ENCODE peak calls at places on chromosomes 7 and 10, in six cellular contexts. Q is brain microvascular endothelial cell; C is A549; V is CD4-positive, alpha-beta T cell; N is AG04450; U is GM06990. K is an unnamed sample.

GRCh38 chr7:1988533-1988930 is 244.2 kb downstream of the MAD1L1 start:
- DNase-seq in N (no peak), U (no peak), Q (no peak), V (no peak), C (no peak), K (no peak)

GRCh38 chr10:6030940-6031339 is 31.2 kb downstream of the IL2RA start:
- DNase-seq in N (no peak), Q (no peak), U (no peak), C (no peak), V (no peak), K (no peak)

GRCh38 chr10:119669975-119670640 is 18.9 kb downstream of the BAG3 start:
- DNase-seq in C (no peak), V (no peak), Q (no peak), U (no peak), N (no peak), K (no peak)

GRCh38 chr10:30686706-30687105 is 57.2 kb upstream of the LYZL2 start:
- DNase-seq in Q (no peak), V (no peak), U (no peak), N (no peak), C (no peak), K (no peak)

GRCh38 chr10:62230344-62231138 is 38.1 kb downstream of the RTKN2 start:
- DNase-seq in Q (peak; percentile 47), N (no peak), U (no peak), V (no peak), C (no peak), K (no peak)

GRCh38 chr7:114099337-114099736 is 180.5 kb upstream of the PPP1R3A start:
- DNase-seq in V (no peak), C (no peak), N (no peak), Q (no peak), U (no peak), K (no peak)

GRCh38 chr10:16644146-16644545 is 122.5 kb upstream of the C1QL3 start:
- DNase-seq in U (no peak), V (no peak), N (peak; percentile 2), Q (peak; percentile 19), C (peak; percentile 9), K (peak; percentile 9)

GRCh38 chr7:109246330-109247077 is 676.8 kb downstream of the DNAJB9 start:
- DNase-seq in V (no peak), U (no peak), N (no peak), C (peak; percentile 5), Q (peak; percentile 45), K (peak; percentile 57)

GRCh38 chr10:7572435-7572834 is 94.3 kb downstream of the ITIH5 start:
- DNase-seq in V (no peak), C (no peak), N (no peak), Q (no peak), U (no peak), K (no peak)

GRCh38 chr7:111532625-111533024 is 29.7 kb downstream of the IMMP2L start:
- DNase-seq in Q (no peak), C (no peak), V (no peak), N (no peak), U (no peak), K (no peak)

GRCh38 chr7:5678295-5679046 is 103.0 kb downstream of the RNF216 start:
- DNase-seq in N (no peak), C (no peak), V (no peak), Q (no peak), U (no peak), K (no peak)

GRCh38 chr10:72322280-72323058 is 32.2 kb downstream of the DNAJB12 start:
- DNase-seq in V (no peak), U (no peak), N (no peak), C (peak; percentile 60), Q (peak; percentile 51), K (peak; percentile 56)

GRCh38 chr10:72322030-72322279 is 32.8 kb downstream of the DNAJB12 start:
- DNase-seq in N (no peak), U (no peak), C (no peak), V (no peak), Q (no peak), K (peak; percentile 50)

GRCh38 chr10:72319416-72320254 is 35.1 kb downstream of the DNAJB12 start:
- DNase-seq in U (peak; percentile 92), C (peak; percentile 94), V (peak; percentile 80), N (peak; percentile 73), Q (peak; percentile 82), K (peak; percentile 97)

GRCh38 chr10:72320676-72321247 is 34.0 kb downstream of the DNAJB12 start:
- DNase-seq in Q (peak; percentile 98), V (no peak), N (peak; percentile 95), C (peak; percentile 98), U (peak; percentile 84), K (peak; percentile 82)

GRCh38 chr10:72321248-72322029 is 33.3 kb downstream of the DNAJB12 start:
- DNase-seq in U (no peak), V (no peak), N (no peak), Q (no peak), C (no peak), K (no peak)
- TF ChIP-seq CTCF in U (no peak), V (no peak), N (no peak), Q (no peak), C (no peak), K (no peak)

GRCh38 chr7:22109761-22110160 is 164.1 kb upstream of the CDCA7L start:
- DNase-seq in V (no peak), U (no peak), Q (peak; percentile 9), N (no peak), C (peak; percentile 48), K (peak; percentile 49)
- TF ChIP-seq CTCF in V (no peak), U (peak; percentile 66), Q (peak; percentile 65), N (peak; percentile 46), C (no peak), K (no peak)

DNA sequence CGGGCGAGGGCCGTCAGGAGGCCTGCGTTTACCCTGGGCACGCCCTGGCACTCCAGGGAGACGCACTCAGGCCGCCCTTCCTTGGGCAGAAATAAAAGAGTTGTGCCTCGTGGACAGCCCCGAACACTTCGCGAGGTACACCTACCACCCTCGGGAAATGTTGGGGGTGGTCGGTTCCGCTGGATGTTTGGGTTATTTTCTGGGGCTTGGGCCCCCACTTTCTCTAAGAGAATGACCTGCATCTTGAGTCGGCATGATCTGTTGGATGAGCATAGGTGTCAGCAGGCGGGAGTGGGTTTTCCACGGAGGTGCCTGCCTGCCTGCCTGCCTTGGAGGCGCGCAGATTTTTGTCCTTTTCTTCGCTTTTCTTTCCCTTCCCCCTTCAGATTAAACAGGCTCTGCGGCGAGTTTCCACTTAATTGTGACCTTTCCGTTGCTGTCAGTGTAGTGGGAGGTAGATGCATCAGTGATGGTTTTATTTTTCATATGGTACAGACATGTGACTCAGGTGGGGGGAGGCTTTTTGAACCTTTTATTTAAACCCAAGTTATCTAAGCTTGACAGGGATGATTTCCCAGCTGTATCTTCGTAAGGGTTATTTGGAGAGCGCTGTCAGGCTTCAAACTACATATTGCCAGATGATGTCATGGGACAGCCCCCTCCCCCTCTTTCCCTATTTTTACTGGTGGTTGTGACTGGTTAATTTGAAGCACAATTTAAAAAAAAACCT is 659 bp downstream of the HECTD2 start:
- DNase-seq in U (no peak), V (no peak), C (no peak), Q (peak; percentile 52), N (no peak), K (no peak)
- TF ChIP-seq CTCF in U (no peak), V (no peak), C (no peak), Q (no peak), N (no peak), K (no peak)

DNA sequence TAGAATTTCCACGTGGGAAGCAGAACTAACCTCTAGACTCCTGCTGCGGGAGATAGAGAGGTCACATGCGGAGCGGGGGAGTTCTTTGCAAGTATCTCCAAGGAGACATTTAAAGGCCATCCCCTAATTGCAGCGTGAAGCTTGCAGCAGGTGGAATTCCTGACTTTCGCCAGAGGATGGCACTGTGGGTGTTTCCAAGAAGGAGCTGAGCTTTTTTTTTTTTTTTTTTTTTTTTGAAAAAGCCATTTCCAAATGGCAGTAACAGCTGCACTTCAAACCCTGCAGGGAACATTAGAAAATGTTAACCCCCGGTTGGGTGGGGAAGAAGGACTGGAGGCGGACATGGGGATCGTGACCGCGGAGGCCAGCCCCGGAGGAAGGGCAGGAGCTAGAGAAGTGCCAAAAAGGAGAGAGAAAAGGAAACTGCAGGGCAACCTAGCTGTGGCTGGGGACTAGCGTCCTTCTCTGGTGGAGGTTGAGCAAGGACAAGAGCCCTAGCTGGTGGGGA is 487.7 kb downstream of the TYW1 start:
- DNase-seq in U (peak; percentile 6), V (no peak), N (peak; percentile 15), C (peak; percentile 72), Q (peak; percentile 38), K (peak; percentile 22)
- TF ChIP-seq CTCF in U (peak; percentile 56), V (peak; percentile 12), N (peak; percentile 71), C (peak; percentile 83), Q (peak; percentile 77), K (no peak)

GRCh38 chr7:103093429-103093828 is 18.5 kb downstream of the ARMC10 start:
- DNase-seq in Q (no peak), V (no peak), C (no peak), U (no peak), N (no peak), K (no peak)

GRCh38 chr7:103094102-103094501 is 19.2 kb downstream of the ARMC10 start:
- DNase-seq in N (no peak), C (peak; percentile 17), U (no peak), V (no peak), Q (no peak), K (no peak)
- TF ChIP-seq CTCF in N (no peak), C (peak; percentile 27), U (no peak), V (no peak), Q (no peak), K (no peak)

DNA sequence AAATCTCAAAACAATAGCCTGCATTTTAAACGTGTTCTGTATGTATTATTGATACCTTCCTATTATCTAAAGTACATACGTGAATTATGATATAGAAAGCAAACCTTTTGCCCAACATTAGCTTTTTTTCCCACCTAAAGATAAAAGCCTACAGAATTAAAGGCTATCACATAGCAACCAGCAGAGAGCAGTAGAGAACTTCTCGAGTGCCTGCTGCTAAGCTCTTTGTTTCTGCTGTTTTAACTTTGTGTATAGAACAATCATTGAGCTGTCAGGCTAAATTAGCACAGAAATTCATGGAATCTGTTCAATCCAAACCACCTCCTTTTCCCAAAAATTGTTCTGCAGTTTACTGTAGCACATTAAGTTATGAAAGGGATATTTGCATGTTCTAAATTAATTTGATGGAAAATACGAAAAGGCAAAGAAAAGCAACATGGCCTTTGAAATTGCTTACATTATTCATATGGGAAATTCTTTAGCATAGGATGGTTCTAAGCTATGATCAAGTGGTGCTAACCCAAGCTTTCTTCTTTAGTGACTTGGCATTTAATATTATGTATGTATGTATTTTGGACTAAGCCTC is 1288.5 kb downstream of the GATA3 start:
- DNase-seq in N (peak; percentile 10), V (no peak), Q (peak; percentile 18), U (peak; percentile 0), C (peak; percentile 36), K (peak; percentile 2)
- TF ChIP-seq CTCF in N (peak; percentile 89), V (no peak), Q (peak; percentile 76), U (peak; percentile 71), C (peak; percentile 51), K (peak; percentile 41)